ENCODE peak calls at places on chromosomes 12 and 14, in five cellular contexts. H is IMR-90, P is mesendoderm, E is mesenchymal stem cell, Z is neuronal stem cell. M is an unnamed sample.

GRCh38 chr14:89856871-89857345 is 97.6 kb downstream of the EFCAB11 start:
- DNase-seq in H (peak), P (no peak), E (peak), Z (no peak), M (no peak)

GRCh38 chr12:16681196-16681595 is 75.2 kb upstream of the LMO3 start:
- DNase-seq in Z (no peak), E (no peak), P (no peak), H (no peak), M (no peak)

GRCh38 chr14:33516898-33517436 is 433.9 kb downstream of the EGLN3 start:
- DNase-seq in P (no peak), Z (no peak), E (peak), H (no peak), M (no peak)

GRCh38 chr12:49064767-49065152 is 4.2 kb upstream of the KMT2D start:
- DNase-seq in Z (no peak), H (no peak), E (no peak), P (no peak), M (no peak)

GRCh38 chr14:61420326-61420725 is 98.9 kb downstream of the PRKCH start:
- DNase-seq in H (peak), Z (no peak), E (no peak), P (peak), M (no peak)

GRCh38 chr14:105536691-105537579 is 10.6 kb downstream of the TMEM121 start:
- DNase-seq in H (no peak), Z (no peak), P (no peak), E (no peak), M (no peak)

GRCh38 chr14:81137316-81137715 is 83.4 kb downstream of the GTF2A1 start:
- DNase-seq in E (peak), Z (no peak), P (peak), H (peak), M (no peak)

GRCh38 chr14:62743569-62743968 is 301.7 kb downstream of the KCNH5 start:
- DNase-seq in Z (no peak), H (no peak), P (peak), E (peak), M (no peak)

GRCh38 chr14:106491851-106492250 is 965.5 kb downstream of the TMEM121 start:
- DNase-seq in H (no peak), E (no peak), Z (no peak), P (peak), M (no peak)

GRCh38 chr12:27780612-27781408 is 774 bp upstream of the MANSC4 start:
- DNase-seq in P (peak), H (peak), Z (peak), E (peak), M (peak)

GRCh38 chr12:80321653-80322052 is 122.4 kb upstream of the PTPRQ start:
- DNase-seq in Z (no peak), P (peak), E (peak), H (peak), M (no peak)

GRCh38 chr12:57694459-57695019 is 607 bp downstream of the OS9 start:
- DNase-seq in Z (peak), E (peak), H (no peak), P (no peak), M (no peak)

GRCh38 chr12:67714648-67715047 is 66.1 kb downstream of the DYRK2 start:
- DNase-seq in E (peak), P (no peak), Z (no peak), H (peak), M (no peak)

GRCh38 chr12:62537544-62537943 is 70.9 kb downstream of the MON2 start:
- DNase-seq in P (no peak), H (peak), Z (no peak), E (peak), M (no peak)

GRCh38 chr12:19239616-19240234 is 110.2 kb downstream of the PLEKHA5 start:
- DNase-seq in E (no peak), H (peak), P (peak), Z (no peak), M (no peak)

GRCh38 chr14:96688629-96689028 is 108.6 kb upstream of the VRK1 start:
- DNase-seq in H (no peak), Z (no peak), E (no peak), P (peak), M (no peak)

GRCh38 chr12:126700115-126700514 is 1566.9 kb upstream of the TMEM132C start:
- DNase-seq in E (no peak), H (no peak), Z (no peak), P (no peak), M (no peak)

GRCh38 chr12:123892853-123893252 is 79.8 kb downstream of the CCDC92 start:
- DNase-seq in H (no peak), P (no peak), Z (no peak), E (no peak), M (no peak)

GRCh38 chr12:98401427-98401826 is 114.0 kb upstream of the TMPO start:
- DNase-seq in P (no peak), E (peak), H (no peak), Z (no peak), M (no peak)

GRCh38 chr12:57613427-57614109 is 2.3 kb downstream of the ARHGEF25 start:
- DNase-seq in E (no peak), P (no peak), H (no peak), Z (no peak), M (no peak)

GRCh38 chr14:64549805-64550538 is at the start of gene PPP1R36:
- DNase-seq in P (peak), Z (no peak), H (no peak), E (peak), M (peak)

GRCh38 chr12:83318386-83318971 is 631.8 kb downstream of the TMTC2 start:
- DNase-seq in E (peak), P (no peak), H (peak), Z (no peak), M (no peak)

GRCh38 chr12:95532851-95533250 is 18.4 kb downstream of the USP44 start:
- DNase-seq in P (no peak), E (no peak), H (peak), Z (no peak), M (no peak)

GRCh38 chr12:4145990-4146859 is 127.3 kb upstream of the CCND2 start:
- DNase-seq in E (no peak), H (no peak), Z (no peak), P (peak), M (no peak)

GRCh38 chr14:99773496-99774203 is 19.6 kb upstream of the EML1 start:
- DNase-seq in P (peak), H (no peak), E (no peak), Z (no peak), M (no peak)

GRCh38 chr14:67623114-67623513 is 3.4 kb downstream of the ARG2 start:
- DNase-seq in P (peak), E (no peak), H (no peak), Z (no peak), M (no peak)
- H2AK5ac ChIP-seq in P (no peak), E (no peak), H (no peak), Z (no peak), M (no peak)

GRCh38 chr14:22653012-22653621 is 9.0 kb upstream of the OR6J1 start:
- DNase-seq in H (peak), E (peak), Z (peak), P (peak), M (peak)
- H2AK5ac ChIP-seq in H (no peak), E (no peak), Z (no peak), P (no peak), M (no peak)

DNA sequence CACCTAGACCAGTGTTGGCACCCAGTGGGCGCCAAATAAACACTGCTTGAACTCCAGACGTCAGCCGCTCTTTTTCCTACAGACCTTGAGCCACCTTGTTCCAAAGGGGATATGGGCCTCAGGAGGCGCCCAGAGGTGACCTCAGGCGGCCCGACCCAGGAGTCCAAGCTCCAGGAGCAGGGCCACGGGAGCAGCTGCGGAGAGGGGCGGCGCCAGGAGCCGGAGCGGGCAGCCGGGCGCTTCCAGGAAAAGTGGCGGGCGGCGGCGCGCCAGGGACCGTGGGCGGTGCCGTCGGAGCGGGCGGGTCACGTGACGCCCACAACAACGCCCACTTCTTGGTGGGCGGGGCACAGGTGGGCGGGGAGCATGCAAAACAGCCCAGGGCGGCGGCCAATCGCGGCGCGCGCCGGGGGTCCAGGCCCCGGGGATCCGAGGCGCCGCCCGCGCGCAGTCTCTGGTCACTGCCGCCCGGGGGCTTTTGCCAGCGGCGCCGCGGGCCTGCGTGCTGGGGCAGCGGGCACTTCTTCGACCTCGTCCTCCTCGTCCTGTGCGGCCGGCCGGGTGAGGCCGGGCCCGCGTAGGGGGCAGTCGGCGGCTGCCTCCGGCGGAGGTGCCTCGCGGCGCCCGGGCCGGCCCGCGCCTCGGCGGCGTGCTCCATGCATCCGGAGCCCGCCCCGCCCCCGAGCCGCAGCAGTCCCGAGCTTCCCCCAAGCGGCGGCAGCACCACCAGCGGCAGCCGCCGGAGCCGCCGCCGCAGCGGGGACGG is at the start of gene ORAI1:
- DNase-seq in P (peak), Z (peak), E (peak), H (peak), M (peak)
- H2AK5ac ChIP-seq in P (no peak), Z (peak), E (no peak), H (peak), M (no peak)

DNA sequence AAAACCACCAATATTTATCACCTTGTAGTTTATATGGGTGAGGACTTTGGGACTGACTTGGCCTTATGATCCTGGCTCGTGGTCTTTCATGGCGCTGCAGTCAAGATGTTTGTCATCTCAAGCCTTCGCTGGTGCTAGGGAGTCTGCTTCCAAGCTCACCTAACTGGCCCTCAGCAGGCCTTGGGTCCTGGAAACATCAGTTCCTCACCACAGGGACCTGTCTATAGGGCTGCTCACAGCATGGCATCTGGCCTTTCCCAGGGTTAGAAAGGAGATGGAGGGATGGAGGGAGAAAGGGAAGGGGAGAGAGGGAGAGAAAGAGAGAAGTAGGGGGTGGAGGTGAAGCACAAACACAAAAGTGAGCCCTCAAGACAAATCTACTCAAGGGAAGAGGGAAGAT is 31.7 kb downstream of the VCPKMT start:
- DNase-seq in E (no peak), Z (no peak), H (no peak), P (no peak), M (no peak)
- H2AK5ac ChIP-seq in E (no peak), Z (no peak), H (peak), P (no peak), M (no peak)

GRCh38 chr14:92556863-92557543 is 43.4 kb downstream of the RIN3 start:
- DNase-seq in E (no peak), H (no peak), P (no peak), Z (no peak), M (no peak)
- H2AK5ac ChIP-seq in E (no peak), H (no peak), P (no peak), Z (no peak), M (no peak)

GRCh38 chr12:130702966-130703732 is 12.9 kb downstream of the RIMBP2 start:
- DNase-seq in P (no peak), H (no peak), E (no peak), Z (peak), M (peak)
- H2AK5ac ChIP-seq in P (no peak), H (no peak), E (no peak), Z (no peak), M (no peak)

GRCh38 chr12:121630791-121631190 is 4.5 kb downstream of the ORAI1 start:
- DNase-seq in H (no peak), E (no peak), P (no peak), Z (no peak), M (no peak)

GRCh38 chr12:121632069-121632970 is 6.0 kb downstream of the ORAI1 start:
- DNase-seq in Z (no peak), P (no peak), E (peak), H (peak), M (no peak)

GRCh38 chr12:121628536-121628935 is 2.2 kb downstream of the ORAI1 start:
- DNase-seq in H (no peak), Z (no peak), P (no peak), E (peak), M (no peak)

GRCh38 chr12:121626853-121627623 is 708 bp downstream of the ORAI1 start:
- DNase-seq in E (peak), P (peak), Z (peak), H (peak), M (peak)

DNA sequence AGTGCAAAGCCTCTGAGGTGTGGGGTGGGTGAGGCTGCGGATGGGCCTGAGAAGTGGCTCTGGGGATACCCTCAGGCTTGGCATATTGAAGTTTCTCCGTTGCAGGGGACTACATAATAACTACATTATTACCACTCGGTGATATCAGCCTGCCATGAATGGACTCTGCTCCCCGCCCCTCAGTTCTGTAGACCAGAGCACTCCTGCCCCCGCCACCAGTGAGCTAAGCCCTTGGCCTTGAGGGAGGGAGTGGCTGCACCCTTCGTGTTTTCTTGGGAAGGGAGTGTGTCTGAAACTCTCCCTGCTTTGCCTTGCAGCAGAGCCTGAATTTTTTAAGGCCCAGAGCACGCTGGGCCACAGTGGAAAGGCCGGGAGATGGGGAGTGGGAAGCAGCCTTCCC is 1.7 kb downstream of the ORAI1 start:
- DNase-seq in P (peak), E (peak), H (no peak), Z (no peak), M (no peak)
- H2AK5ac ChIP-seq in P (peak), E (peak), H (peak), Z (no peak), M (no peak)

DNA sequence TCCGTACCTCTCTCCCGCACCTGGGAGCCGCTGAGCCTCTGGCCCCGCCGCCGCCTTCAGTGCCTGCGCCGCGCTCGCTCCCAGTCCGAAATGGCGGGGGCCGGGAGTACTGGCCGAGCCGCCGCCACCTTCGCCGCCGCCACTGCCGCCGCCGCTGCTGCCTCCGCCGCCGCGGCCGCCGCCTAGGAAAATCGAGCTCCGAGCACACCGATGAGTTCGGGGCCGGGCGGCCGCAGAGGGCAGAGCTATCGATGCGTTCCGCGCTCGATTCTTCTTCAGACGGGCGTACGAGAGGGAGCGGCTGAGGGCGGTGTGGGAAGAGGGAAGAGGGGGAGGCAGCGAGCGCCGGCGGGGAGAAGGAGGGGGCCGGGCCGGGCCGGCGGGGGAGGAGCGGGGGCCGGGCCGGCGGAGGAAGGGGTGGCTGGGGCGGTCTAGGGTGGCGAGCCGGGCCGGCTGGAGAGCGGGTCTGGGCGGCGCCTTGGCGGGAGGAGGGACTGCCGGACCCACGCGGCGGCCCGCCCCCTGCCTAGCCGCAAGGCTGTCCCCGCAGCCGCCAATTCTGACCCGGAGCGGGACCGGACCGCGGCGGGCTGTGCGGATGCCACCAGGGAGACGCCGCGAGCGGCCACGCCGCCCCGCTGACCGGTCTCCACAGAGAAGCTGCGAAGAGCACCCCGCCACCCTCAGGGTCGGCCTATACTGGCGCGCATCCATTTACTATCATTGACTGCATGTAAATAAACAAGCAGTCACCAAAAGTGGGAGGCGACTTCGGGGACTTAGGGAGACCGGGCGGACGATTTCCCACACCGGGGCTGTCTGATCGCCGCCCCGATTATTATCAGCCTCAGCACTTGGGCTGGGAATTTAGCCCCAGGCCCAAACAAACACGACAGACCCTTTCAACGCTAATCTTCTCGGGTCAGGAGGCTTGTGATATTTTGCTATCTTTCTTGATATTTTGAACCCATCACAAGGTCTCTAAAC is at the start of gene KRAS:
- DNase-seq in E (peak), Z (peak), P (peak), H (peak), M (peak)
- H2AK5ac ChIP-seq in E (no peak), Z (peak), P (no peak), H (peak), M (no peak)

GRCh38 chr14:24241829-24242443 is 487 bp downstream of the TINF2 start:
- DNase-seq in Z (no peak), H (peak), P (peak), E (peak), M (peak)
- H2AK5ac ChIP-seq in Z (peak), H (peak), P (no peak), E (peak), M (no peak)

DNA sequence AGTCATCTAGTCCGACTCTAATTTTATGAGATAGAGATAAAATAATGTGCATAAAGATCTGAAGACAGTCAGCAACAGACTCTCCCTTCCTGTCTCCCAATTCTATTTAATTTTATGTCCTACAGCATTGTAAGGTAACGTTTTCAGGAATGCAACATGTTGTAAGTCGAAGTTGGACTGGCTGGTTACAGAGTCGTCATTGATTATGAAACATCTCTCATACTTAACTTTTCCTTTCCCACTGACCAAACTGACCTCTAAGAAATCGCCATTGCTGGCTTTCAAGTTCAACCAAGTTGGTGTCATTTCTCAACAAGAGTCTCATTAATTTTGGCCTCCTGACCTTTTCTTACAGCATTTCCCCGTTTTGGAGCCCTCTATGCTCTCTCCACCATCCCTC is 4.9 kb upstream of the RIC8B start:
- DNase-seq in Z (no peak), H (no peak), E (no peak), P (no peak), M (no peak)
- H2AK5ac ChIP-seq in Z (no peak), H (no peak), E (peak), P (no peak), M (no peak)

M was measured in H9.